ENCODE peak calls at places on chromosomes 11 and 22, in six cellular contexts. W, Q, Y, E, G and K are unnamed samples.

GRCh38 chr22:27795053-27795452 is 6.5 kb downstream of the MN1 start:
- DNase-seq in W (no peak), Q (no peak), Y (peak; percentile 53), E (no peak), G (no peak), K (no peak)

GRCh38 chr11:29448246-29448877 is 568.5 kb downstream of the KCNA4 start:
- DNase-seq in W (peak; percentile 31), Q (no peak), Y (peak; percentile 31), E (no peak), G (no peak), K (peak; percentile 30)

GRCh38 chr22:38177926-38178604 is 3.6 kb downstream of the PLA2G6 start:
- DNase-seq in W (no peak), Q (no peak), Y (peak; percentile 47), E (no peak), G (no peak), K (peak; percentile 90)

GRCh38 chr11:4090258-4090657 is 4.3 kb upstream of the RRM1 start:
- DNase-seq in W (no peak), Q (peak; percentile 83), Y (no peak), E (no peak), G (peak; percentile 14), K (no peak)

GRCh38 chr22:36184433-36185035 is 17.1 kb downstream of the APOL4 start:
- DNase-seq in W (no peak), Q (no peak), Y (peak; percentile 68), E (no peak), G (no peak), K (no peak)

GRCh38 chr11:20097319-20098221 is 62.7 kb downstream of the DBX1 start:
- DNase-seq in W (peak; percentile 39), Q (no peak), Y (peak; percentile 23), E (no peak), G (no peak), K (no peak)

GRCh38 chr22:23263651-23264555 is 83.6 kb downstream of the BCR start:
- DNase-seq in W (no peak), Q (peak; percentile 62), Y (no peak), E (no peak), G (no peak), K (no peak)

GRCh38 chr11:125165664-125166346 is 1.3 kb downstream of the PKNOX2 start:
- DNase-seq in W (no peak), Q (no peak), Y (no peak), E (no peak), G (no peak), K (peak; percentile 59)

GRCh38 chr11:90235536-90235935 is 12.7 kb upstream of the CHORDC1 start:
- DNase-seq in W (no peak), Q (no peak), Y (no peak), E (no peak), G (no peak), K (no peak)

GRCh38 chr11:119309953-119310681 is 6.8 kb downstream of the MCAM start:
- DNase-seq in W (no peak), Q (no peak), Y (no peak), E (no peak), G (no peak), K (peak; percentile 91)

GRCh38 chr11:69166186-69167115 is 10.7 kb downstream of the SMIM38 start:
- DNase-seq in W (no peak), Q (peak; percentile 55), Y (no peak), E (peak; percentile 39), G (no peak), K (peak; percentile 93)

GRCh38 chr11:45147871-45148270 is 1.4 kb downstream of the PRDM11 start:
- DNase-seq in W (no peak), Q (no peak), Y (no peak), E (no peak), G (no peak), K (no peak)

GRCh38 chr22:35033635-35034296 is 32.2 kb upstream of the ISX start:
- DNase-seq in W (no peak), Q (no peak), Y (no peak), E (no peak), G (no peak), K (no peak)

GRCh38 chr11:117677729-117678310 is 119.2 kb downstream of the DSCAML1 start:
- DNase-seq in W (no peak), Q (no peak), Y (peak; percentile 75), E (no peak), G (no peak), K (no peak)

GRCh38 chr11:70367071-70367470 is 31.3 kb upstream of the CTTN start:
- DNase-seq in W (peak; percentile 38), Q (no peak), Y (no peak), E (no peak), G (no peak), K (no peak)

GRCh38 chr11:124080319-124081001 is 34.8 kb upstream of the VWA5A start:
- DNase-seq in W (no peak), Q (no peak), Y (no peak), E (no peak), G (no peak), K (peak; percentile 36)

GRCh38 chr22:49869091-49869830 is 15.6 kb downstream of the ZBED4 start:
- DNase-seq in W (no peak), Q (no peak), Y (no peak), E (no peak), G (no peak), K (no peak)

GRCh38 chr22:45563362-45564040 is 60.8 kb downstream of the FBLN1 start:
- DNase-seq in W (no peak), Q (no peak), Y (no peak), E (no peak), G (no peak), K (no peak)

GRCh38 chr11:46675288-46675851 is 25.0 kb downstream of the ARHGAP1 start:
- DNase-seq in W (peak; percentile 37), Q (no peak), Y (peak; percentile 66), E (peak; percentile 44), G (no peak), K (peak; percentile 65)

GRCh38 chr11:33375688-33376311 is 118.6 kb downstream of the HIPK3 start:
- DNase-seq in W (peak; percentile 75), Q (no peak), Y (peak; percentile 12), E (no peak), G (no peak), K (peak; percentile 43)

GRCh38 chr11:60931897-60932296 is 7.6 kb downstream of the TMEM132A start:
- DNase-seq in W (no peak), Q (no peak), Y (no peak), E (no peak), G (no peak), K (no peak)

GRCh38 chr11:99352642-99353041 is 331.9 kb downstream of the CNTN5 start:
- DNase-seq in W (peak; percentile 37), Q (no peak), Y (no peak), E (no peak), G (no peak), K (no peak)

GRCh38 chr11:84420261-84420660 is 1134.1 kb upstream of the CCDC90B start:
- DNase-seq in W (peak; percentile 82), Q (no peak), Y (no peak), E (no peak), G (no peak), K (peak; percentile 30)

GRCh38 chr11:66409226-66409625 is 11.6 kb upstream of the NPAS4 start:
- DNase-seq in W (no peak), Q (no peak), Y (no peak), E (no peak), G (no peak), K (no peak)

GRCh38 chr11:17986007-17986710 is 26.7 kb downstream of the SERGEF start:
- DNase-seq in W (peak; percentile 39), Q (no peak), Y (no peak), E (no peak), G (no peak), K (no peak)

GRCh38 chr22:32106930-32107329 is 52.2 kb downstream of the C22orf42 start:
- DNase-seq in W (peak; percentile 79), Q (peak; percentile 41), Y (no peak), E (no peak), G (no peak), K (peak; percentile 55)